ENCODE peak calls at places on chromosomes 4 and X, in four cellular contexts. Q is AG09309, T is kidney epithelial cell, O is cardiac fibroblast. L is an unnamed sample.

GRCh38 chr4:153522800-153523089 is 56.6 kb downstream of the TMEM131L start:
- DNase-seq in O (no peak), T (no peak), Q (no peak), L (no peak)

GRCh38 chr4:19880205-19880604 is 371.5 kb upstream of the SLIT2 start:
- DNase-seq in Q (no peak), O (peak; percentile 28), T (no peak), L (no peak)

GRCh38 chr4:43163101-43163792 is 270.7 kb downstream of the GRXCR1 start:
- DNase-seq in O (no peak), T (no peak), Q (no peak), L (no peak)

GRCh38 chrX:72180539-72180938 is 1.0 kb upstream of the PIN4 start:
- DNase-seq in O (no peak), Q (no peak), T (no peak), L (no peak)

GRCh38 chr4:8910100-8910821 is 38.6 kb upstream of the HMX1 start:
- DNase-seq in O (no peak), Q (no peak), T (no peak), L (no peak)

GRCh38 chrX:129640737-129641136 is 14.0 kb downstream of the APLN start:
- DNase-seq in T (no peak), O (no peak), Q (no peak), L (no peak)

GRCh38 chrX:38116706-38117105 is 104.0 kb downstream of the SRPX start:
- DNase-seq in T (no peak), Q (no peak), O (no peak), L (no peak)

GRCh38 chr4:17066241-17066640 is 167.8 kb upstream of the LDB2 start:
- DNase-seq in O (peak; percentile 56), T (no peak), Q (no peak), L (no peak)

GRCh38 chr4:14222630-14223029 is 595.1 kb upstream of the BOD1L1 start:
- DNase-seq in Q (no peak), O (no peak), T (no peak), L (no peak)

GRCh38 chr4:79852305-79852730 is 220.7 kb downstream of the ANTXR2 start:
- DNase-seq in O (peak; percentile 60), Q (peak; percentile 11), T (peak; percentile 7), L (no peak)

GRCh38 chrX:368811-369562 is 17.7 kb downstream of the PPP2R3B start:
- DNase-seq in T (no peak), Q (no peak), O (peak; percentile 29), L (no peak)

GRCh38 chrX:70456256-70456655 is 11.6 kb downstream of the DLG3 start:
- DNase-seq in O (no peak), Q (no peak), T (no peak), L (no peak)

GRCh38 chrX:70455366-70456202 is 10.9 kb downstream of the DLG3 start:
- DNase-seq in O (no peak), T (no peak), Q (no peak), L (no peak)

GRCh38 chrX:70452143-70452733 is 7.6 kb downstream of the DLG3 start:
- DNase-seq in Q (no peak), T (no peak), O (peak; percentile 47), L (no peak)

GRCh38 chrX:70454441-70455365 is 10.1 kb downstream of the DLG3 start:
- DNase-seq in O (peak; percentile 57), T (peak; percentile 59), Q (no peak), L (no peak)

DNA sequence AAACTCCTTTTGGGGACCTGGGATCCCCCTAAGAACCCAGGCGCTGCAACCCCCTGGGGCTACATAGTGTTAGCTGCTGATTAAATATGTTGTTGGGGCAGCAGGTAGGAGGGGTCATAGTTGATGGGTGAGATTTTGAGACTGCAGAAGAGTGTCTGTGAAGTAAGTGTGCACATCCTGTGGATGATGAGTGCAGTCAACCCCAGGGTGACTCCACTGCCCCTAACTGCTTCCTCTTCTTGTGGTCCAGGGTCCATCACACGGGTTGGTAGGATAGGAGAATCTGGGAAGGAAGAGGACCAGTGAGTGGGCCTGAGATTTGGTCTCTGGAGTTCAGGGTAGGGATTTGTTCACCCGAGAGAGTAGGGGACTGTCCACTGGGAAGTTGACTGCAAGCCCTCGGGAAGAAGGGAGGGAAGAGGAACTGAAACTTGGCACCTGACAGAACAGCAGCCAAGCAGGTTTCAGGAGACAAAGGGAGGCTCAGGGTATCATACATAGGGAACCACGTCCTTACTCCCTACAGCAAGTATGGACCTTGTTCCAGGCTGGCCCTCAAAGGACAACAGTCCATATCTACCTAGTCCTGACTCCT is 8.5 kb downstream of the DLG3 start:
- DNase-seq in T (no peak), Q (no peak), O (no peak), L (no peak)
- H3K4me3 ChIP-seq in T (no peak overlapping the region), Q (peak overlapping the region; percentile 57), O (no peak overlapping the region), L (no peak overlapping the region)

DNA sequence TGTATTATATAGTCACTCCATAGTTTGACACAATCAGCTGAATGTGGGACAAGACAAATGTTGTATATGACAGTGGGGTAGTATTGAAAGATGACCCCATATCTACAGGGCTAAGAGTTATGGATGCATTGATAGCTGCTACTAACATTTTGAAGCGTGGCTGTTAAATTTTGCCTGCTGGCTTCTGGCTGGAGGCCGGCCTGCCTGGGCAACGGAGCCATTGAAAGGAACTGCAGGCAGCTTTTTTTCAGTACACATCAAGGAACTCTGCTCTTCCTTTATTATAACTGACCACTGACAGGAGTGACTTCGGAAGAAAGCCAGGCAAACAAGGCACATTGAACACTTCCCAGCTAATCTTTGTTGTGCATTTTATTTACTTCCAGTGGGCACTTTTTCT is 76.1 kb upstream of the TMEM33 start:
- DNase-seq in T (no peak), O (no peak), Q (no peak), L (no peak)
- TF ChIP-seq CTCF in T (no peak), O (no peak), Q (no peak), L (no peak)

GRCh38 chr4:29037501-29037900 is 1682.7 kb upstream of the PCDH7 start:
- DNase-seq in Q (no peak), O (no peak), T (no peak), L (no peak)

DNA sequence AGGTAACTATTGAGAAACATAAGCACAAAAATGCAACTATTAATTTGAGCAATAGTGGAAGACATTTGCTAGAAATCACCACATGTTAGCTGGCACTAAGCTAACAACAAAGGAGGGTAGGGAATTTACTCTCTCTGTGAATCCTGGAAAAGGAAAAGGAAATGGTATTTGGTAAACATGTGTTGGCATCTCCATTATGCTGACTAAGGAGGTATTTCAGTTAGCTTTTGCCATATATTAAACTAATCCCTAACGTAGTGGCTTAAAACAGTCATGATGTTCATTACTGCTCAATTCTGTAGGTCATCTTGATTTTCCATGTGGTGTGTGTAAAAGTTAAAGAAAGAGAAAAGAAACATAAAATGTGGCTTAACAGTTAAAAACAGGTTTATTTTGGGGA is 1686.5 kb upstream of the PCDH7 start:
- DNase-seq in Q (no peak), O (no peak), T (no peak), L (no peak)
- H3K4me3 ChIP-seq in Q (no peak overlapping the region), O (no peak overlapping the region), T (no peak overlapping the region), L (no peak overlapping the region)

GRCh38 chrX:108699368-108699767 is 37.0 kb downstream of the IRS4 start:
- DNase-seq in T (peak; percentile 2), Q (no peak), O (peak; percentile 44), L (no peak)
- TF ChIP-seq CTCF in T (peak; percentile 18), Q (peak; percentile 32), O (no peak), L (peak; percentile 45)

DNA sequence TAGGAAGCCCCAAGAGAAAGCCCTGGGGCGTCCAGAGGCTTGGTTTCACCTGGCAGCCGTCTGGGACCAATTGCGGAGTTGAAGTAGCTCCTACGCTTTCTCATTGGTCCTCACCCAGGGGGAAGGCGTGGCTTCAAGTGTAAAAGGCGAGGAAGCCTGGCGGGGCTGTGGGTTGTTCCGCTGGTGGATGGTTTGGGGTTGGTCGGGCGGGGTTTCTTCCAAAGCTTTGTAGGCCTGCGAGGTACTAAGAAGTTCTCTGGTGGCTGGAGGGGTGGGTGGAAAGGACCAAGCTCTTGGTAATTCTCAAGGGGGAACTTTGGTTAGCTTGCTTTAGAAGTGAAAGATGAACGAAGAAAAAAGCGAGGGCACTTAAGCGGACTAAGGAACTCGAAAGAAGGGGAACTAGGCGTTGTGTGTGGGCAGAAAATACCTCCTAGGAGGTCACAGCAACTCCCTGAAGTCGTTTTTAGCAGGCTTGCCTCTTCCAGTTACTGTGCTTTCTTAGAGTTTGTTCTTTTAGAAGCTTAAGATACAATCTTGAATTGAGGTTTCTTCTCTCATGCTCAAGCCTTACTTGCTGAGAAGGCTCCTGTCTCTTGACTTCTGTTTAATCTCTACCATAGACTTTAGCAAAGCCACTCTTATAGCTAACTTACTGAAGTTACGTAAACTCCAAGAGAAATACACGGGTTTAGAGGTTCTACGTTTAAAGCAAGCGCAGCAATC is 36.7 kb downstream of the CCNG2 start:
- DNase-seq in O (no peak), Q (no peak), T (no peak), L (no peak)
- H3K4me3 ChIP-seq in O (no peak overlapping the region), Q (no peak overlapping the region), T (no peak overlapping the region), L (no peak overlapping the region)

GRCh38 chr4:132737344-132737743 is 411.8 kb upstream of the PCDH10 start:
- DNase-seq in O (no peak), Q (no peak), T (no peak), L (no peak)
- TF ChIP-seq CTCF in O (no peak), Q (no peak), T (no peak), L (no peak)